ENCODE peak calls at places on chromosomes 7 and 10, in five cellular contexts. H is Panc1, X is IMR-90, M is left ventricle myocardium inferior, V is stomach. B is an unnamed sample. For H3K4me1, the result is how much of the 10 kb centered on the place peaks cover.

GRCh38 chr7:11749629-11750028 is 82.4 kb downstream of the THSD7A start:
- DNase-seq in H (no peak), X (no peak), M (no peak), V (no peak), B (no peak)

GRCh38 chr7:30930621-30931020 is 19.0 kb downstream of the AQP1 start:
- DNase-seq in H (no peak), X (no peak), M (peak), V (peak), B (peak)

GRCh38 chr10:1745794-1746456 is 8.6 kb upstream of the ADARB2 start:
- DNase-seq in H (no peak), X (no peak), M (no peak), V (no peak), B (no peak)

GRCh38 chr7:53094191-53094590 is 58.8 kb downstream of the POM121L12 start:
- DNase-seq in H (no peak), X (no peak), M (no peak), V (no peak), B (no peak)

GRCh38 chr7:29765392-29765979 is 40.8 kb upstream of the WIPF3 start:
- DNase-seq in H (no peak), X (no peak), M (no peak), V (no peak), B (peak)

GRCh38 chr7:132244917-132245480 is 331.3 kb downstream of the PLXNA4 start:
- DNase-seq in H (no peak), X (no peak), M (no peak), V (no peak), B (no peak)

GRCh38 chr10:10589540-10589939 is 428.1 kb upstream of the CELF2 start:
- DNase-seq in H (no peak), X (peak), M (no peak), V (no peak), B (no peak)

GRCh38 chr7:131225619-131226101 is 102.0 kb upstream of the MKLN1 start:
- DNase-seq in H (no peak), X (peak), M (peak), V (peak), B (no peak)

GRCh38 chr7:105990726-105991465 is 27.8 kb downstream of the CDHR3 start:
- DNase-seq in H (no peak), X (no peak), M (no peak), V (no peak), B (peak)

GRCh38 chr10:50394832-50395231 is 143.5 kb upstream of the ASAH2 start:
- DNase-seq in H (no peak), X (no peak), M (no peak), V (no peak), B (no peak)

GRCh38 chr7:1300206-1300605 is 67.5 kb downstream of the UNCX start:
- DNase-seq in H (no peak), X (no peak), M (no peak), V (no peak), B (no peak)

GRCh38 chr10:103154464-103155299 is 38.4 kb downstream of the NT5C2 start:
- DNase-seq in H (no peak), X (no peak), M (no peak), V (no peak), B (no peak)

GRCh38 chr7:43081603-43082002 is 30.8 kb upstream of the HECW1 start:
- DNase-seq in H (no peak), X (no peak), M (no peak), V (no peak), B (no peak)

GRCh38 chr10:79930267-79930666 is 18.6 kb downstream of the SFTPD start:
- DNase-seq in H (no peak), X (no peak), M (no peak), V (no peak), B (peak)

GRCh38 chr10:132942101-132942739 is at the start of gene CFAP46:
- DNase-seq in H (no peak), X (peak), M (peak), V (peak), B (peak)

GRCh38 chr10:102419561-102420442 is 834 bp upstream of the FBXL15 start:
- DNase-seq in H (no peak), X (no peak), M (peak), V (peak), B (peak)

GRCh38 chr10:114526112-114526496 is 121.8 kb upstream of the AFAP1L2 start:
- DNase-seq in H (no peak), X (peak), M (no peak), V (no peak), B (no peak)

GRCh38 chr7:147412782-147413186 is 1177.8 kb upstream of the C7orf33 start:
- DNase-seq in H (peak), X (peak), M (no peak), V (no peak), B (no peak)

GRCh38 chr10:127405221-127405620 is 143.9 kb upstream of the NPS start:
- DNase-seq in H (no peak), X (peak), M (no peak), V (no peak), B (no peak)

GRCh38 chr10:27504897-27505457 is 873 bp downstream of the RAB18 start:
- DNase-seq in H (no peak), X (peak), M (no peak), V (no peak), B (no peak)

GRCh38 chr7:105098863-105099515 is 85.0 kb downstream of the KMT2E start:
- DNase-seq in H (no peak), X (peak), M (no peak), V (no peak), B (no peak)

GRCh38 chr10:104809288-104810090 is 168.4 kb downstream of the SORCS3 start:
- DNase-seq in H (no peak), X (no peak), M (no peak), V (no peak), B (peak)

GRCh38 chr7:75024922-75025321 is 48.7 kb downstream of the RCC1L start:
- DNase-seq in H (no peak), X (no peak), M (no peak), V (no peak), B (no peak)

GRCh38 chr10:1600861-1601260 is 136.5 kb downstream of the ADARB2 start:
- DNase-seq in H (no peak), X (no peak), M (no peak), V (no peak), B (peak)

GRCh38 chr10:100934084-100934659 is 21.4 kb downstream of the SLF2 start:
- DNase-seq in H (no peak), X (no peak), M (no peak), V (no peak), B (no peak)

GRCh38 chr10:100942229-100942628 is 27.1 kb upstream of the SEMA4G start:
- DNase-seq in H (no peak), X (no peak), M (no peak), V (no peak), B (no peak)

GRCh38 chr10:100945754-100946153 is 23.6 kb upstream of the SEMA4G start:
- DNase-seq in H (no peak), X (no peak), M (no peak), V (no peak), B (no peak)

GRCh38 chr10:100943508-100943907 is 25.8 kb upstream of the SEMA4G start:
- DNase-seq in H (no peak), X (no peak), M (no peak), V (no peak), B (no peak)

DNA sequence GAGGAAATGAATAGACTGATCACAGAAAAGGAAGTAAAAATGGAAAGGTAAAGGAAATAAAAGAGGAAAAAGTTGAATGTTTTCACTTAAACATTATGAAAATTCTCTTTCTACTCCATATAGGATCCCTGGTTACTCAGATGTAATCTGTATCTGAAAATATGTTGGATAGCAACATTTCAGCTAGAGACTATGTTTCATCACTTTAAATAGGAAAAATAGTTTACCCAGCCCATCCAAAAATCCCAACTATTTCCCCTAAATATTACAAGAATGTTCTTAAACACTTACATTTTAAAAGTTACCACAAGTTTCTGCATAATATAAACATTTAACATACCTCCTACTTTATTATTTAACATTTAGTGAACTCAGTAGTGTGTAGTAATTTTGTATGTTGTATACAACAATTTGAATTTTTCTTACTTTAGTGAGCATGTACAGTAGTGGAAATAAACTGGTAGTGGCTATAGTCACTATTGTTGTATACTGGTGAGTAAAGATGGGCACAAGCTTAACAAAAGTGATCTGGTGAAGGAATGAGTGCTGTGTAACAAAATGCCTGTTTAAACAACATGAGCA is 27.1 kb downstream of the SLF2 start:
- DNase-seq in H (no peak), X (peak), M (no peak), V (no peak), B (no peak)
- H3K27ac ChIP-seq in H (no peak), X (peak), M (no peak), V (no peak), B (no peak)

DNA sequence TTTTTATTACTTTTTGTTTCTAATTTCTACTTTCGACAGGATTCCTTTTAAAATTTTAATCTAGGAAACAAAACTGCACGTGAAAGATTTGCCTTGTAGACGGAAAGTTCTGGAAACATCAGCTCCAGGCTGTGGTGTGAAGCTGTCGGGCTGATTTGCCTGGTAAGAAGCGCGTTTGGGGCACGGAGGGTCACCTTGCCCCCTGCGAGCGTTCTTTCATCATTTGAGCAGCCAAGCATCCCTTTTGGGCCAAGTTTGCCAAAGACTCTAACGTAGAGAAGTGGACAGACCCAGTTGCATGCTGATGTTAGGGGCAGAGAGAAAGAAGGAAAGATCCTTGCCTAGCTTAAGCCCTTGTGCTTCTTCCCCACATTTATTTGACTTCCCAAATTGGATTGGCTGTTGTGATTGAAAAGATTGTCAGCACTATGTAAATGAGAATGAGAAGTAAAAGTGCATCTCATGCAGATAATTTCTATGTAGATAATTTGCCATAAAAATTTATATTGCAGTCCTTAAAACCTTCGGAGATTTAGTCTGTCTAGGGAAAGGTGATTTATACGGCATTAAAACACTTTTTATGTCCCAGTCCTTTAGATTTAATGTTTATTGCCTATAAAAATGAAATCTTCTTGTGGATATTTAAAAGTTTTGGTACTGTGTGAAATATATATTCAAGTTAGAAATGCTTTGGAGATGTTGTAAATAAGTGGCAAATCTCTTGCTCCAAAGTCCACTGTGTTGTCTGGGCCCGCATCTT is 76.1 kb downstream of the CUX1 start:
- DNase-seq in H (no peak), X (no peak), M (no peak), V (no peak), B (no peak)
- H3K4me1 ChIP-seq in H (under half), X (under half), M (half or more), V (under half), B (under half)

DNA sequence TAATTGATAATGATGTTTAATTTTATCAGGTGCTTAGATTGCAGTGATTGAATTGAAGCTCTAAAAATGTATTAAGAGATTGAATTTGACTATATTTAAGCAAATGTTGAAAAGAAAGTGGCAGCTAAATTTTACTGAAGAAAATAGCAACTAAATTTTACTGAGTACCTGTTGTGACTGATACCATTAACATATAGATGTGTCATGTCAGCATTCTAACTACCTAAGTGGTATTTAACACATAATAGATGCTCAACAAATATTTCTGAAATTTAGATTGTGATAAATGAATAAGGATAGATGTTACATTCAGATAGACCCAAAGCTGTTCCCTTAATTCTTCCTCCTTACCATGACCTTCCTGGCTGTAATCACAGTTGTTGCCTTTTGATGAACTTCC is 350.9 kb upstream of the VWC2 start:
- DNase-seq in H (no peak), X (no peak), M (no peak), V (no peak), B (no peak)
- H3K27ac ChIP-seq in H (no peak), X (no peak), M (no peak), V (no peak), B (no peak)

GRCh38 chr7:152344253-152344652 is 91.5 kb downstream of the KMT2C start:
- DNase-seq in H (no peak), X (peak), M (no peak), V (no peak), B (no peak)
- H3K4me1 ChIP-seq in H (under half), X (under half), M (under half), V (under half), B (under half)

GRCh38 chr7:41880107-41880506 is 177.2 kb upstream of the INHBA start:
- DNase-seq in H (no peak), X (peak), M (no peak), V (no peak), B (no peak)
- H3K27ac ChIP-seq in H (no peak), X (peak), M (no peak), V (no peak), B (no peak)

GRCh38 chr7:137925754-137926153 is 76.1 kb downstream of the CREB3L2 start:
- DNase-seq in H (no peak), X (no peak), M (no peak), V (no peak), B (no peak)

GRCh38 chr7:137931823-137932222 is 70.1 kb downstream of the CREB3L2 start:
- DNase-seq in H (no peak), X (no peak), M (no peak), V (no peak), B (no peak)

GRCh38 chr7:137930616-137931015 is 71.3 kb downstream of the CREB3L2 start:
- DNase-seq in H (no peak), X (peak), M (no peak), V (no peak), B (no peak)

GRCh38 chr7:137927386-137927785 is 74.5 kb downstream of the CREB3L2 start:
- DNase-seq in H (no peak), X (no peak), M (no peak), V (no peak), B (no peak)

DNA sequence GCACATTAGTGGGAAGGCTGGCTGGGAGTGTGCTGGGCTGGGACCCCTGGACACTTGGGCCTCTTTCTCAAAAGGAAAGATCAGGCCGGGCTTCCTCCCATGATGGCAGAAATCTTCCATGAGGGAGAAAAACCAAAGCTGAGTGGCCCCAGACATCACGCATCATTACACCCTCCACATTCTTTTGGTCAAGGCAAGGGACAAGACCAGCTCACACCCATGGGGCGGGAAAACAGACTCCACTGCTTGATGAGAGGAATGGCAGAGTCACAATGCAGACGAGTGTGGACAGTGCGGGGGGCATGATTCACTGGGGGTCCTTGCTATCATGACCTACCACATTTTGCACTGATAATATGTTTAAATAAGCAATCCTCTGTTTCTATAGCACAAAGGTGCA is 73.3 kb downstream of the CREB3L2 start:
- DNase-seq in H (no peak), X (no peak), M (no peak), V (no peak), B (no peak)
- H3K4me1 ChIP-seq in H (under half), X (under half), M (under half), V (under half), B (under half)

GRCh38 chr10:73858750-73859439 is 15.5 kb downstream of the CAMK2G start:
- DNase-seq in H (no peak), X (no peak), M (no peak), V (no peak), B (no peak)

GRCh38 chr10:73858013-73858708 is 16.2 kb downstream of the CAMK2G start:
- DNase-seq in H (no peak), X (no peak), M (no peak), V (no peak), B (no peak)

GRCh38 chr10:73856261-73856660 is 18.1 kb downstream of the CAMK2G start:
- DNase-seq in H (no peak), X (no peak), M (no peak), V (no peak), B (no peak)

GRCh38 chr10:73855413-73855812 is 18.9 kb downstream of the CAMK2G start:
- DNase-seq in H (no peak), X (no peak), M (no peak), V (no peak), B (no peak)

DNA sequence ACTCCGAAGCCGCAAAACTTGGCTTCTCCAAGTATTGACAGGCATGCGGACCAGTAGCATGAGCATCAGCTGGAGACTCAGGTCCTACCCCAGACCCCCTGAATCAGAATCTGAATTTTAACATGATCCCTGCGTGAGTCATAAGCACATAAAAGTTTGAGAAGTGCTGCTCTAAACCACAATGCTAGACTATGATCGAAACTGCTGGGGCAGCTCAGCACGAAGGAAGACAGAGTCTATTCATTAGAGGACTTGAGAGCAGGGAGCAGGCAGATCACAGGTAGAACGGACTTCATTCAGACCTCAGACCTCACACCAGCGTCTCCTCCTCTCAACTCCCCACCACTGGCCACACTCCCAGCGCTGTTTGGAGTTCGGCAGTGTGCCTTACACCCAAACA is 16.9 kb downstream of the CAMK2G start:
- DNase-seq in H (no peak), X (no peak), M (no peak), V (no peak), B (no peak)
- H3K27ac ChIP-seq in H (peak), X (no peak), M (no peak), V (peak), B (no peak)

B was measured in endodermal cell.